ENCODE peak calls at places on chromosomes 7 and 10, in five cellular contexts. O is HepG2, D is spleen, U is astrocyte of the spinal cord, K is K562. X is an unnamed sample.

GRCh38 chr10:17200885-17201164 is 647 bp downstream of the TRDMT1 start:
- DNase-seq in O (no peak), D (no peak), U (peak; percentile 67), K (no peak), X (no peak)

GRCh38 chr7:149608168-149608567 is 110.6 kb upstream of the ZNF746 start:
- DNase-seq in O (no peak), D (no peak), U (no peak), K (no peak), X (no peak)

GRCh38 chr7:32053204-32053603 is 17.0 kb downstream of the PDE1C start:
- DNase-seq in O (no peak), D (no peak), U (no peak), K (no peak), X (no peak)

GRCh38 chr7:131735151-131735550 is 178.7 kb upstream of the PODXL start:
- DNase-seq in O (no peak), D (no peak), U (no peak), K (no peak), X (peak; percentile 8)

GRCh38 chr10:34528320-34528719 is 286.8 kb downstream of the PARD3 start:
- DNase-seq in O (peak; percentile 41), D (no peak), U (peak; percentile 95), K (no peak), X (no peak)

GRCh38 chr10:114402871-114403544 is 1.3 kb downstream of the AFAP1L2 start:
- DNase-seq in O (no peak), D (no peak), U (no peak), K (no peak), X (no peak)

GRCh38 chr10:122142652-122143237 is 128.4 kb upstream of the BTBD16 start:
- DNase-seq in O (no peak), D (peak; percentile 82), U (no peak), K (peak; percentile 53), X (no peak)

GRCh38 chr10:3805791-3806381 is 20.9 kb upstream of the KLF6 start:
- DNase-seq in O (no peak), D (peak; percentile 84), U (peak; percentile 92), K (peak; percentile 63), X (no peak)

GRCh38 chr10:72027498-72027897 is 60.9 kb downstream of the SPOCK2 start:
- DNase-seq in O (no peak), D (no peak), U (peak; percentile 33), K (no peak), X (no peak)

GRCh38 chr10:102796407-102797176 is 40.6 kb downstream of the CYP17A1 start:
- DNase-seq in O (no peak), D (peak; percentile 94), U (peak; percentile 51), K (no peak), X (peak; percentile 30)

GRCh38 chr10:88194041-88194887 is 330.8 kb downstream of the PTEN start:
- DNase-seq in O (no peak), D (no peak), U (no peak), K (peak; percentile 6), X (no peak)

GRCh38 chr7:47501406-47501805 is 80.5 kb downstream of the TNS3 start:
- DNase-seq in O (no peak), D (no peak), U (peak; percentile 91), K (no peak), X (no peak)

GRCh38 chr7:154575497-154575896 is 427.4 kb downstream of the PAXIP1 start:
- DNase-seq in O (no peak), D (no peak), U (no peak), K (no peak), X (no peak)

GRCh38 chr10:53786236-53786635 is 1013.7 kb upstream of the MBL2 start:
- DNase-seq in O (peak; percentile 2), D (no peak), U (no peak), K (no peak), X (no peak)
- TF ChIP-seq CTCF in O (peak; percentile 45), D (no peak), U (no peak), K (no peak), X (peak; percentile 25)

DNA sequence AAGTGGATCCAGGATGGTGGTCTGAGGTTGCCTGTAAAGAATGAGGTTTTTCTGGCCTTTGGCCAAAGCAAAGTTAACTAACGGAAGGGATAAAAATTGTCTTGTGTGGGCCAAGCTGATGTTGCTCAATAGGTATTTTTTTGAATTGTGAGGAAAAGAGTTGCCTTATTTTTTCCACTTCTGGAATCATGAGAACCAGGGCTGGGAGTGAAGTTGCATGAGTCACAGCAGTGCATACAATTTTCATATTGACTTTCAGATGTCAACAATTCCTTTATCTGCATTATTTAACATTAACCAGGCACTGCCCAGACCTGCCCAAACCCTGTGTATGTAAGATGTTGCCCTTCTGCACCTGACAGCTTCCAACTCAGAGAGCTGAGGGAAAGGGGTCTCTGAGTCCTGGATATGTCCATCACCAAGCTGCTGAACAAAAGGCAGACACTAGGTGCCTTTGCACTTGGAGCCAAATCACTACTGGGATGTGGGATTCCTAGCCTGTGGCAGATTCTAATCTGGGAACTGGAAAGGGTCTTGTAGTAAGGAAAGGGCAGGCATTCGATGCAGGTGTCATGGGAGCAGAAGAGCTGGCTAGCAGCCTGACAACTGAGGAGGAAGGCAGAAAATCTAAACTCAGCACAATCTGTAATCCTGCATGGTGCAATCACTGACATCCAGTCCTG is 52.3 kb upstream of the SLC35B4 start:
- DNase-seq in O (peak; percentile 87), D (no peak), U (peak; percentile 75), K (no peak), X (no peak)
- H3K4me3 ChIP-seq in O (no peak overlapping the region), D (no peak overlapping the region), U (no peak overlapping the region), K (no peak overlapping the region), X (no peak overlapping the region)

DNA sequence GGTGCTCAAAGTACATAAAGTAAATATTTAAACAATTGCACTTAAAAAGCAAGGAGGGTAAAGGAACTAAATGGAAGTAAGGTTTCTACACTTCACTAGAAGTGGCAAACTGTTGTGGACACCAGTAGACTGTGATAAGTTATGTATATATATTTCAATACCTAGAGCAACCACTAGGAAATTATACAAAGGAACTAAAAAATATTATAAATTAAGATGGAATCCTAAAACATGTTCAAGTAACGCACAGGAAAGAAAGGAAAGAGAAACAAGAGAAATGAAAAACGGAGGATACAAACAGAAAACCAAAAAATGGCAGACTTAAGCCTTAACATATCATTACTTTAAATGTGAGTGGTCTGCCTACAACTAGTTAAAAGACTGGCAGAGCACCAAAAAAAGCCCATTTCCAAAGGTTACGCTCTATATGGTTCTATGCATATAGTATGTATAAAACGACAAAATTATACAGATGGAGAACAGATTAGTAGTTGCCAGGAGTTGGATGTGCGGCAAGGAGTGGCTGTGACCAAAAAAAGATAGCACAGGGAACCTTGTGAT is 19.0 kb downstream of the VPS41 start:
- DNase-seq in O (no peak), D (no peak), U (no peak), K (no peak), X (no peak)
- TF ChIP-seq CTCF in O (no peak), D (no peak), U (no peak), K (no peak), X (no peak)

GRCh38 chr7:157001920-157002818 is 8.3 kb downstream of the MNX1 start:
- DNase-seq in O (no peak), D (no peak), U (no peak), K (no peak), X (no peak)

GRCh38 chr7:156999611-157000046 is 10.8 kb downstream of the MNX1 start:
- DNase-seq in O (no peak), D (peak; percentile 80), U (no peak), K (peak; percentile 86), X (no peak)

GRCh38 chr7:157000047-157000726 is 10.3 kb downstream of the MNX1 start:
- DNase-seq in O (no peak), D (peak; percentile 74), U (no peak), K (peak; percentile 63), X (no peak)

GRCh38 chr7:157000741-157001653 is 9.5 kb downstream of the MNX1 start:
- DNase-seq in O (no peak), D (no peak), U (no peak), K (no peak), X (no peak)

DNA sequence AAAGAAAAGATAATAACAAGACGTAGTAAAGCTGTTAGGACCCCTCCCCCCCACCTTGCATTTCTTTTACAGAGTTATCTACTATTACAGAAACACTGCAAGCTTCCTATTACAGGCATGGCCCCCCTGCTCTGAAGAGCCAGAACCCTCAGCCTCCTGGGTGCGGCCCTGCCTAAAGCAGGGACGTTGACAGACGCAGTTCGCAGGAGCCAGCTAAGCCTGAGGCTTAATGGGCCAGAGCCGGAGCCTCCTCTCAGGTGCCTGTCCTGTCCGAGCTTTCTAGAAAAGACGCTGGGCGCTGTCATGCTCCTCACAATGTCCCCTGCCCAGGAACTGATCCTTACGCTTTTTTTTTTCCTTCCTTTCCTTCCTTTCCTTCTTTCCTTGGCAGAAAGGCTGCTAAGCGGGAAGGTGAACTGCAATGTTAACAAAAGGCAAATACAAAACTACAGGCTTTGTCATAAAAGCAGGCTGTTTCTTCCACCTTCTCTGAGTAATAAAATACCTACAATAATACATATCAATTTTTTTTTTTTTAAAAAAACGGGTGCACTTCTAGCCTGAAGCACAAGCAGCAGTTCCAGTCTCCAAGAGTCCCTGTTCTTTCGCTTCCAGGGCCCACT is 11.4 kb downstream of the MNX1 start:
- DNase-seq in O (no peak), D (no peak), U (no peak), K (peak; percentile 78), X (no peak)
- H3K4me3 ChIP-seq in O (peak overlapping the region; percentile 57), D (peak overlapping the region; percentile 48), U (no peak overlapping the region), K (peak overlapping the region; percentile 42), X (peak overlapping the region; percentile 13)

DNA sequence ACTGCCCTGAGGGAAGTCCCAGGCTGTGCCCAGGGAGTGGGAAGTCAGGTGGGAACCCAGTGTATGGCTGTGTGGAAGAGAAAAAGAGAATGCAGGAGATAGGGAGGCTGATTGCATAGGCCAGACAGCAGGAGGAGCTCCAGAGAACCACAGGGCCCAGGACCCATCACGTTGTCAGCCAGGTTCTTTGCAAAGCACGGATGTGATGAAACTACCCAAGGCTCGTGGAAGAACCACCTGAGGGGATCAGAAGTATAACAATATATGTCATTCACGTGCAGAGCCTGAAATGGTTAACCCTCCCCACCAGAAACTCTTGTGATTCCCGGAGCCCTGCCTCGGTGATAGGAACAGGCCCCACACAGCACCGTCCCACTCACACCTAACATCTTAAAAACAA is 83.6 kb downstream of the LARP4B start:
- DNase-seq in O (peak; percentile 5), D (no peak), U (no peak), K (no peak), X (no peak)
- TF ChIP-seq CTCF in O (peak; percentile 26), D (no peak), U (peak; percentile 28), K (peak; percentile 22), X (peak; percentile 48)

DNA sequence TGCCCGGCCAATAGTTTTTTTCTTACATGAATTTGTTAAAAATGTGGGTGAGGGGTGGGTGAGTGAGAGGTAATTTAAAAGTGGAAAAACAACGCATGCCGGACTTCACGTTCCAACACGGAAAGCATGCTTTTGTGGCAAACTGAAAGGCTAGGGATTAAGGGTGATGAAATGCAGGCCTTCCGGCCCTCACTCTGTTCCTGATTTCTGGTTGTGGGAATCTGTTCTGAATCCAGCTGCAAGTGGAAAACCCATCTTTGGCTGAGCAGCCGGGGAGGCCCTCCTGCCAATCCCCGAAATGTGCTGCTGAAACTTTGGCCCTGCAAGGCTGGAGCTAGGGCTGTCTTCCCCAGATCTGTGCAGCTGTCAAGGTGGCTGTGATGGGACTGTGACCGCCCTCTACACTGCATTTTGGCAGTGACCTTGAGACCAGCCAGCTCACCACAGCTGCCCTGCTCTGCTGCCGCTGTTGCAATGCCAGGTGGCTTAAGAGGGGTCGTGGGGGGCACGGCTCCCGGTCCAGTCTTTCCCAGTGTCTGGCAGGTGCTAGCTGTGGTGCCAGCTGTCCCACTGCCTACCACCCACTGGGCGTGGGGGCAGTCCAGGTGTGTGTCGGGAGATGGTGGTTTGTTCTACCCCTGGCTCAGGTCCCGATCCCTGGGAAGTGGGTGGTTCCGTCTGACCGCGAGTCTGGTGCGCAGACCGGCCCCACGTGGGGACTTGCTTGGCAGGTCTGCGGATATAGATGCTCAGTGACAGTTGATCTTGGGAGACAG is 39.0 kb downstream of the TET1 start:
- DNase-seq in O (peak; percentile 56), D (peak; percentile 76), U (peak; percentile 43), K (peak; percentile 45), X (no peak)
- H3K4me3 ChIP-seq in O (peak overlapping the region; percentile 39), D (no peak overlapping the region), U (no peak overlapping the region), K (no peak overlapping the region), X (no peak overlapping the region)